ENCODE peak calls at places on chromosomes 5 and 9, in six cellular contexts. I is K562, W is H1, G is GM12891, V is HepG2, B is GM12878. Q is an unnamed sample.

GRCh38 chr9:121987312-121987711 is 105.8 kb downstream of the TTLL11 start:
- DNase-seq in I (no peak), W (no peak), G (no peak), V (no peak), B (no peak), Q (no peak)

GRCh38 chr9:129197978-129198736 is 20.1 kb upstream of the IER5L start:
- DNase-seq in I (no peak), W (no peak), G (no peak), V (no peak), B (no peak), Q (no peak)

GRCh38 chr5:38118080-38118479 is 140.3 kb upstream of the EGFLAM start:
- DNase-seq in I (no peak), W (no peak), G (no peak), V (no peak), B (no peak), Q (no peak)

GRCh38 chr5:113162770-113163169 is 186.2 kb downstream of the DCP2 start:
- DNase-seq in I (no peak), W (peak; percentile 31), G (no peak), V (no peak), B (no peak), Q (no peak)

GRCh38 chr5:177378884-177379883 is 5.0 kb upstream of the SLC34A1 start:
- DNase-seq in I (peak; percentile 79), W (no peak), G (no peak), V (peak; percentile 94), B (no peak), Q (no peak)

GRCh38 chr9:27489087-27489876 is 34.8 kb upstream of the IFNK start:
- DNase-seq in I (no peak), W (no peak), G (peak; percentile 24), V (no peak), B (peak; percentile 50), Q (peak; percentile 12)

GRCh38 chr5:84249918-84250635 is 134.6 kb downstream of the EDIL3 start:
- DNase-seq in I (no peak), W (no peak), G (no peak), V (no peak), B (no peak), Q (no peak)

GRCh38 chr9:35776018-35776417 is 15.4 kb upstream of the NPR2 start:
- DNase-seq in I (peak; percentile 8), W (no peak), G (no peak), V (no peak), B (no peak), Q (no peak)

GRCh38 chr5:102781786-102782185 is 26.7 kb downstream of the PAM start:
- DNase-seq in I (no peak), W (no peak), G (no peak), V (no peak), B (no peak), Q (no peak)

GRCh38 chr5:102090770-102091169 is 205.3 kb downstream of the SLCO4C1 start:
- DNase-seq in I (peak; percentile 4), W (no peak), G (peak; percentile 2), V (peak; percentile 77), B (no peak), Q (no peak)

GRCh38 chr5:158979749-158980521 is 119.8 kb downstream of the EBF1 start:
- DNase-seq in I (no peak), W (no peak), G (no peak), V (no peak), B (no peak), Q (no peak)

GRCh38 chr5:58958701-58959100 is 375.8 kb downstream of the RAB3C start:
- DNase-seq in I (no peak), W (no peak), G (no peak), V (no peak), B (no peak), Q (no peak)

GRCh38 chr9:124222918-124223720 is 34.6 kb upstream of the NEK6 start:
- DNase-seq in I (no peak), W (no peak), G (no peak), V (peak; percentile 96), B (no peak), Q (no peak)

GRCh38 chr9:78298046-78298511 is 1.2 kb downstream of the PSAT1 start:
- DNase-seq in I (peak; percentile 71), W (peak; percentile 45), G (peak; percentile 22), V (peak; percentile 28), B (no peak), Q (no peak)

GRCh38 chr9:81634915-81635516 is 54.3 kb downstream of the TLE1 start:
- DNase-seq in I (no peak), W (no peak), G (no peak), V (peak; percentile 66), B (no peak), Q (no peak)

GRCh38 chr9:133990366-133991210 is 1.5 kb downstream of the VAV2 start:
- DNase-seq in I (no peak), W (no peak), G (no peak), V (peak; percentile 93), B (no peak), Q (no peak)

GRCh38 chr9:96020822-96021615 is 145.5 kb downstream of the ERCC6L2 start:
- DNase-seq in I (no peak), W (peak; percentile 72), G (no peak), V (no peak), B (no peak), Q (peak; percentile 49)

GRCh38 chr9:14813336-14814020 is 90.9 kb upstream of the CER1 start:
- DNase-seq in I (no peak), W (no peak), G (no peak), V (no peak), B (no peak), Q (no peak)

GRCh38 chr9:33731625-33732024 is 63.7 kb upstream of the PRSS3 start:
- DNase-seq in I (no peak), W (no peak), G (no peak), V (no peak), B (no peak), Q (no peak)

GRCh38 chr5:160380041-160380440 is 9.6 kb upstream of the C1QTNF2 start:
- DNase-seq in I (no peak), W (no peak), G (no peak), V (no peak), B (no peak), Q (no peak)

GRCh38 chr5:117731445-117731844 is 1156.8 kb upstream of the SEMA6A start:
- DNase-seq in I (no peak), W (no peak), G (no peak), V (no peak), B (no peak), Q (no peak)

GRCh38 chr5:73193592-73193991 is 20.6 kb downstream of the TMEM174 start:
- DNase-seq in I (no peak), W (no peak), G (no peak), V (no peak), B (no peak), Q (no peak)

GRCh38 chr9:134290603-134291451 is 35.4 kb upstream of the RXRA start:
- DNase-seq in I (no peak), W (no peak), G (no peak), V (no peak), B (no peak), Q (no peak)

GRCh38 chr5:10481241-10481932 is 39.7 kb downstream of the ROPN1L start:
- DNase-seq in I (no peak), W (no peak), G (no peak), V (peak; percentile 53), B (no peak), Q (no peak)

GRCh38 chr9:74666625-74667316 is 169.6 kb downstream of the RORB start:
- DNase-seq in I (no peak), W (no peak), G (no peak), V (no peak), B (no peak), Q (no peak)

GRCh38 chr5:52989025-52989780 is at the start of gene ITGA2:
- DNase-seq in I (peak; percentile 59), W (peak; percentile 77), G (peak; percentile 31), V (peak; percentile 74), B (no peak), Q (peak; percentile 19)

GRCh38 chr5:56200856-56201638 is 32.1 kb downstream of the ANKRD55 start:
- DNase-seq in I (peak; percentile 72), W (peak; percentile 46), G (peak; percentile 45), V (peak; percentile 88), B (peak; percentile 90), Q (peak; percentile 40)

GRCh38 chr5:54741711-54742110 is 224.2 kb downstream of the SNX18 start:
- DNase-seq in I (no peak), W (no peak), G (no peak), V (no peak), B (no peak), Q (no peak)

GRCh38 chr5:14183187-14183939 is 40.2 kb downstream of the TRIO start:
- DNase-seq in I (no peak), W (no peak), G (no peak), V (no peak), B (no peak), Q (no peak)

GRCh38 chr9:135500525-135501260 is at the start of gene MRPS2:
- DNase-seq in I (peak; percentile 94), W (peak; percentile 96), G (peak; percentile 97), V (peak; percentile 78), B (peak; percentile 39), Q (peak; percentile 97)
- TF ChIP-seq POLR2AphosphoS5 in I (peak; percentile 55), W (peak; percentile 86), G (peak; percentile 75), V (peak; percentile 72), B (peak; percentile 70), Q (peak; percentile 58)

GRCh38 chr5:161432798-161433197 is 113.7 kb downstream of the GABRB2 start:
- DNase-seq in I (no peak), W (no peak), G (no peak), V (no peak), B (no peak), Q (no peak)
- TF ChIP-seq POLR2A in I (no peak), W (no peak), G (no peak), V (no peak), B (no peak), Q (no peak)

DNA sequence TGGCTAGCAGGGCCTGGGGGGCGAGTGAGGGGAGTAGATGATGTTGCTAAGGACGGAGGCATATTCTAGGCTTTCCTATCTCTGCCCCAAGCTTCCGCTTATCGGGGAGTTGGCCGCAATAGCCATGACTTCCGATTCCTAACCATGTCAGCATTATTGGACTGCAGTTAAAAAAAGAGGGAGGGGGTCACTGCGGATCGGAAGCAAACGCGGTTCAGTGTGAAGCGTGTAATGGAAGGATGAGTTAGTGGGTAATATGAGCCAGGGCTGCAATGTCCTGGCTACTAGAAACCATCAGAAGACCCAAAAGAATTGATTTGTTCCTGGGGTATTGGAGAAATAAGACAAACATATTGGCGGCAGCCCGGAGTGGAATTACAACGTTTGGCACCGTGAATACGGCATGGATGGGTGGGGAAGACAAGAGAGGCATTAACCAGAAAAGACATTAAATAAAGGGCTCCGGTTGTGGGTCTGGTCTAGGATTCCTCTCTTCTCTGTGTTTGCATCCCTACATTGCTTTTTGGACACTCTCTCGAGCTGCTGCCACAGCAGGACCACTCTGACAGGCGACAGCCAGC is 138.8 kb upstream of the PALM2AKAP2 start:
- DNase-seq in I (no peak), W (no peak), G (no peak), V (no peak), B (no peak), Q (no peak)
- TF ChIP-seq TAF1 in I (no peak), W (no peak), G (no peak), V (no peak), B (no peak), Q (no peak)

DNA sequence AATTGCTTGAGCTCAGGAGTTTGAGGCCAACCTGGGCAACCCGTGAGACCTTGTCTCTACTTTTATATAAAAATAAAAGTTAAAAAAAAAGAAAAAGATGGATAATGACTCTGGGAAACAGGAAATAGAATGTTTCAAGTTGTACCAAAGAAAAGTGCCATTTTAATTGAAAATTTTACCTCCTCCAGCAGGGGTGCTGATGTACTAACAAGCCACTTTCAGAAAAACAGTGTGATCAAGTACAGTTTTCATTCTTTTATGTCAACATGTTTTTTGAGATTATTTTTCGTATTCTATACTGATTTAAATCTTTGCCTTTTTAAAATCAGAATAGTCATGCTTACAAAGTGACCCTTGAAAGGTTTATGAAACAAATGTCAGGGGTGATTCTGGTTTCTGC is 30.8 kb downstream of the F2R start:
- DNase-seq in I (no peak), W (no peak), G (no peak), V (no peak), B (no peak), Q (no peak)
- TF ChIP-seq POLR2AphosphoS5 in I (no peak), W (no peak), G (no peak), V (no peak), B (no peak), Q (no peak)

Q was measured in GM12892.